ENCODE peak calls at places on chromosomes 1 and 21, in ten cellular contexts. One of them, this sample, is unnamed.

GRCh38 chr1:149997585-149998262 is 12.8 kb downstream of the OTUD7B start:
- DNase-seq in nephron progenitor cell: no peak
- DNase-seq in stimulated activated CD4-positive, alpha-beta T cell treated with anti-CD3 and anti-CD28 coated beads, Interleukin-2, amount 100 ng/mL, for 48 hours: no peak
- DNase-seq in T-helper 9 cell: no peak
- DNase-seq in ELR: no peak
- DNase-seq in stimulated activated CD8-positive, alpha-beta memory T cell treated with anti-CD3 and anti-CD28 coated beads, Interleukin-4, amount 100 ng/mL, for 1 hour: no peak
- DNase-seq in cardiac septum: no peak
- DNase-seq in tibial artery: no peak
- DNase-seq in T-helper 2 cell: no peak
- DNase-seq in GM03348: no peak
- DNase-seq in this sample: no peak

GRCh38 chr1:175162955-175163354 is 29.6 kb downstream of the KIAA0040 start:
- DNase-seq in nephron progenitor cell: no peak
- DNase-seq in stimulated activated CD4-positive, alpha-beta T cell treated with anti-CD3 and anti-CD28 coated beads, Interleukin-2, amount 100 ng/mL, for 48 hours: no peak
- DNase-seq in T-helper 9 cell: no peak
- DNase-seq in ELR: no peak
- DNase-seq in stimulated activated CD8-positive, alpha-beta memory T cell treated with anti-CD3 and anti-CD28 coated beads, Interleukin-4, amount 100 ng/mL, for 1 hour: no peak
- DNase-seq in cardiac septum: no peak
- DNase-seq in tibial artery: no peak
- DNase-seq in T-helper 2 cell: no peak
- DNase-seq in GM03348: no peak
- DNase-seq in this sample: no peak

GRCh38 chr1:206586501-206587445 is 25.5 kb downstream of the EIF2D start:
- DNase-seq in nephron progenitor cell: no peak
- DNase-seq in stimulated activated CD4-positive, alpha-beta T cell treated with anti-CD3 and anti-CD28 coated beads, Interleukin-2, amount 100 ng/mL, for 48 hours: no peak
- DNase-seq in T-helper 9 cell: no peak
- DNase-seq in ELR: no peak
- DNase-seq in stimulated activated CD8-positive, alpha-beta memory T cell treated with anti-CD3 and anti-CD28 coated beads, Interleukin-4, amount 100 ng/mL, for 1 hour: no peak
- DNase-seq in cardiac septum: no peak
- DNase-seq in tibial artery: no peak
- DNase-seq in T-helper 2 cell: no peak
- DNase-seq in GM03348: no peak
- DNase-seq in this sample: no peak

GRCh38 chr1:27872059-27872801 is at the start of gene THEMIS2:
- DNase-seq in nephron progenitor cell: peak
- DNase-seq in stimulated activated CD4-positive, alpha-beta T cell treated with anti-CD3 and anti-CD28 coated beads, Interleukin-2, amount 100 ng/mL, for 48 hours: peak
- DNase-seq in T-helper 9 cell: peak
- DNase-seq in ELR: peak
- DNase-seq in stimulated activated CD8-positive, alpha-beta memory T cell treated with anti-CD3 and anti-CD28 coated beads, Interleukin-4, amount 100 ng/mL, for 1 hour: peak
- DNase-seq in cardiac septum: peak
- DNase-seq in tibial artery: no peak
- DNase-seq in T-helper 2 cell: peak
- DNase-seq in GM03348: peak
- DNase-seq in this sample: no peak

GRCh38 chr1:165222580-165222979 is 133.9 kb downstream of the LMX1A start:
- DNase-seq in nephron progenitor cell: no peak
- DNase-seq in stimulated activated CD4-positive, alpha-beta T cell treated with anti-CD3 and anti-CD28 coated beads, Interleukin-2, amount 100 ng/mL, for 48 hours: no peak
- DNase-seq in T-helper 9 cell: no peak
- DNase-seq in ELR: no peak
- DNase-seq in stimulated activated CD8-positive, alpha-beta memory T cell treated with anti-CD3 and anti-CD28 coated beads, Interleukin-4, amount 100 ng/mL, for 1 hour: no peak
- DNase-seq in cardiac septum: no peak
- DNase-seq in tibial artery: no peak
- DNase-seq in T-helper 2 cell: no peak
- DNase-seq in GM03348: no peak
- DNase-seq in this sample: no peak

GRCh38 chr1:221689138-221689537 is 52.8 kb downstream of the DUSP10 start:
- DNase-seq in nephron progenitor cell: no peak
- DNase-seq in stimulated activated CD4-positive, alpha-beta T cell treated with anti-CD3 and anti-CD28 coated beads, Interleukin-2, amount 100 ng/mL, for 48 hours: no peak
- DNase-seq in T-helper 9 cell: no peak
- DNase-seq in ELR: peak
- DNase-seq in stimulated activated CD8-positive, alpha-beta memory T cell treated with anti-CD3 and anti-CD28 coated beads, Interleukin-4, amount 100 ng/mL, for 1 hour: no peak
- DNase-seq in cardiac septum: no peak
- DNase-seq in tibial artery: no peak
- DNase-seq in T-helper 2 cell: no peak
- DNase-seq in GM03348: no peak
- DNase-seq in this sample: no peak

GRCh38 chr21:37253991-37254390 is 13.1 kb downstream of the VPS26C start:
- DNase-seq in nephron progenitor cell: no peak
- DNase-seq in stimulated activated CD4-positive, alpha-beta T cell treated with anti-CD3 and anti-CD28 coated beads, Interleukin-2, amount 100 ng/mL, for 48 hours: no peak
- DNase-seq in T-helper 9 cell: no peak
- DNase-seq in ELR: no peak
- DNase-seq in stimulated activated CD8-positive, alpha-beta memory T cell treated with anti-CD3 and anti-CD28 coated beads, Interleukin-4, amount 100 ng/mL, for 1 hour: no peak
- DNase-seq in cardiac septum: no peak
- DNase-seq in tibial artery: no peak
- DNase-seq in T-helper 2 cell: no peak
- DNase-seq in GM03348: no peak
- DNase-seq in this sample: no peak

GRCh38 chr1:233993651-233994050 is 89.2 kb downstream of the SLC35F3 start:
- DNase-seq in nephron progenitor cell: no peak
- DNase-seq in stimulated activated CD4-positive, alpha-beta T cell treated with anti-CD3 and anti-CD28 coated beads, Interleukin-2, amount 100 ng/mL, for 48 hours: no peak
- DNase-seq in T-helper 9 cell: no peak
- DNase-seq in ELR: peak
- DNase-seq in stimulated activated CD8-positive, alpha-beta memory T cell treated with anti-CD3 and anti-CD28 coated beads, Interleukin-4, amount 100 ng/mL, for 1 hour: no peak
- DNase-seq in cardiac septum: no peak
- DNase-seq in tibial artery: no peak
- DNase-seq in T-helper 2 cell: no peak
- DNase-seq in GM03348: no peak
- DNase-seq in this sample: no peak